ENCODE peak calls at places on chromosomes 2 and 18, in eight cellular contexts. One of them, this sample, is unnamed. For H3K27me3 and H3K4me1, the result is how much of the 10 kb centered on the place peaks cover.

GRCh38 chr2:53381271-53381670 is 386.3 kb upstream of the CHAC2 start:
- DNase-seq in left lung: no peak
- DNase-seq in PC-9: no peak
- DNase-seq in CD8-positive, alpha-beta memory T cell: no peak
- DNase-seq in SJSA1: no peak
- DNase-seq in left ventricle myocardium inferior: peak
- DNase-seq in gastrocnemius medialis: no peak
- DNase-seq in ovary: no peak
- DNase-seq in this sample: no peak

GRCh38 chr2:37984589-37984988 is 59.5 kb downstream of the RMDN2 start:
- DNase-seq in SJSA1: no peak
- DNase-seq in left lung: no peak
- DNase-seq in gastrocnemius medialis: no peak
- DNase-seq in CD8-positive, alpha-beta memory T cell: no peak
- DNase-seq in PC-9: no peak
- DNase-seq in left ventricle myocardium inferior: no peak
- DNase-seq in ovary: no peak
- DNase-seq in this sample: no peak

GRCh38 chr18:3450358-3451107 is 561 bp downstream of the TGIF1 start:
- DNase-seq in left lung: peak
- DNase-seq in ovary: peak
- DNase-seq in CD8-positive, alpha-beta memory T cell: peak
- DNase-seq in gastrocnemius medialis: peak
- DNase-seq in left ventricle myocardium inferior: peak
- DNase-seq in PC-9: no peak
- DNase-seq in SJSA1: peak
- DNase-seq in this sample: peak

GRCh38 chr2:197306691-197307030 is 3.9 kb downstream of the ANKRD44 start:
- DNase-seq in left ventricle myocardium inferior: peak
- DNase-seq in CD8-positive, alpha-beta memory T cell: peak
- DNase-seq in left lung: peak
- DNase-seq in gastrocnemius medialis: peak
- DNase-seq in SJSA1: no peak
- DNase-seq in PC-9: peak
- DNase-seq in ovary: no peak
- DNase-seq in this sample: no peak

GRCh38 chr18:46488472-46489213 is 168.4 kb downstream of the LOXHD1 start:
- DNase-seq in SJSA1: no peak
- DNase-seq in left lung: no peak
- DNase-seq in ovary: no peak
- DNase-seq in left ventricle myocardium inferior: no peak
- DNase-seq in PC-9: no peak
- DNase-seq in CD8-positive, alpha-beta memory T cell: no peak
- DNase-seq in gastrocnemius medialis: no peak
- DNase-seq in this sample: peak

GRCh38 chr2:161219213-161219612 is 59.0 kb downstream of the TANK start:
- DNase-seq in left ventricle myocardium inferior: no peak
- DNase-seq in PC-9: no peak
- DNase-seq in ovary: no peak
- DNase-seq in gastrocnemius medialis: no peak
- DNase-seq in left lung: no peak
- DNase-seq in SJSA1: no peak
- DNase-seq in CD8-positive, alpha-beta memory T cell: no peak
- DNase-seq in this sample: no peak

GRCh38 chr18:45527891-45528290 is 87.4 kb upstream of the SLC14A2 start:
- DNase-seq in SJSA1: no peak
- DNase-seq in gastrocnemius medialis: no peak
- DNase-seq in CD8-positive, alpha-beta memory T cell: no peak
- DNase-seq in left lung: no peak
- DNase-seq in ovary: no peak
- DNase-seq in left ventricle myocardium inferior: no peak
- DNase-seq in PC-9: no peak
- DNase-seq in this sample: no peak

GRCh38 chr2:230713331-230714121 is 884 bp downstream of the CAB39 start:
- DNase-seq in left lung: peak
- DNase-seq in SJSA1: no peak
- DNase-seq in ovary: peak
- DNase-seq in PC-9: peak
- DNase-seq in gastrocnemius medialis: no peak
- DNase-seq in CD8-positive, alpha-beta memory T cell: peak
- DNase-seq in left ventricle myocardium inferior: peak
- DNase-seq in this sample: peak

GRCh38 chr2:10260130-10260529 is 42.6 kb upstream of the HPCAL1 start:
- DNase-seq in CD8-positive, alpha-beta memory T cell: no peak
- DNase-seq in gastrocnemius medialis: no peak
- DNase-seq in PC-9: no peak
- DNase-seq in left lung: no peak
- DNase-seq in SJSA1: no peak
- DNase-seq in left ventricle myocardium inferior: peak
- DNase-seq in ovary: no peak
- DNase-seq in this sample: no peak

GRCh38 chr2:159213296-159213695 is 73.2 kb downstream of the WDSUB1 start:
- DNase-seq in left ventricle myocardium inferior: no peak
- DNase-seq in ovary: no peak
- DNase-seq in PC-9: no peak
- DNase-seq in SJSA1: no peak
- DNase-seq in gastrocnemius medialis: no peak
- DNase-seq in CD8-positive, alpha-beta memory T cell: no peak
- DNase-seq in left lung: no peak
- DNase-seq in this sample: no peak

GRCh38 chr18:10924290-10924689 is 225.1 kb downstream of the PIEZO2 start:
- DNase-seq in gastrocnemius medialis: no peak
- DNase-seq in SJSA1: no peak
- DNase-seq in ovary: no peak
- DNase-seq in left lung: no peak
- DNase-seq in CD8-positive, alpha-beta memory T cell: no peak
- DNase-seq in PC-9: no peak
- DNase-seq in left ventricle myocardium inferior: no peak
- DNase-seq in this sample: no peak

GRCh38 chr2:138536302-138536701 is 34.7 kb downstream of the SPOPL start:
- DNase-seq in left ventricle myocardium inferior: no peak
- DNase-seq in SJSA1: no peak
- DNase-seq in CD8-positive, alpha-beta memory T cell: no peak
- DNase-seq in left lung: no peak
- DNase-seq in ovary: no peak
- DNase-seq in PC-9: no peak
- DNase-seq in gastrocnemius medialis: no peak
- DNase-seq in this sample: peak

GRCh38 chr2:73291093-73291460 is 2.3 kb downstream of the EGR4 start:
- DNase-seq in PC-9: no peak
- DNase-seq in left ventricle myocardium inferior: no peak
- DNase-seq in gastrocnemius medialis: no peak
- DNase-seq in SJSA1: peak
- DNase-seq in left lung: peak
- DNase-seq in ovary: peak
- DNase-seq in CD8-positive, alpha-beta memory T cell: peak
- DNase-seq in this sample: no peak
- H3K27me3 ChIP-seq in PC-9: under half
- H3K27me3 ChIP-seq in left ventricle myocardium inferior: half or more
- H3K27me3 ChIP-seq in gastrocnemius medialis: half or more
- H3K27me3 ChIP-seq in SJSA1: half or more
- H3K27me3 ChIP-seq in left lung: half or more
- H3K27me3 ChIP-seq in ovary: under half
- H3K27me3 ChIP-seq in CD8-positive, alpha-beta memory T cell: under half
- H3K27me3 ChIP-seq in this sample: under half

DNA sequence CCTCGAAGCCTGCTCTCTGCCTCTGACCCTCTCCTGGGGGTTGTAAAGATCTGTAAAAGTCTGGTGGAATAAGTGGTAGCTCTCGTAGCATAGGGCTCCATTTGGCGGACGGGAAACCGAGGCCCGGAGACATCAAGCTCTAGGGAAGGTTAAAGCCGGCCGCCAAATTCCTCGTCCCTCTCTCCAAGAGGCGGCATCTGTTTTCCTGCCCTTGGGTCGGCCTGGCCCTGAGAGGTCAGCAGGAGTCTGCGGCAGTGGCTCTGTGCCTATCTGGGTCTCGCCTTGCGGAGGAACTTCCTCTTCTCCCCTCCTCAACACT is 72.4 kb downstream of the TEX51 start:
- DNase-seq in ovary: no peak
- DNase-seq in SJSA1: no peak
- DNase-seq in CD8-positive, alpha-beta memory T cell: no peak
- DNase-seq in left ventricle myocardium inferior: no peak
- DNase-seq in PC-9: no peak
- DNase-seq in gastrocnemius medialis: no peak
- DNase-seq in left lung: peak
- DNase-seq in this sample: no peak
- H3K4me3 ChIP-seq in ovary: no peak
- H3K4me3 ChIP-seq in SJSA1: no peak
- H3K4me3 ChIP-seq in CD8-positive, alpha-beta memory T cell: no peak
- H3K4me3 ChIP-seq in left ventricle myocardium inferior: peak
- H3K4me3 ChIP-seq in PC-9: no peak
- H3K4me3 ChIP-seq in gastrocnemius medialis: peak
- H3K4me3 ChIP-seq in left lung: no peak
- H3K4me3 ChIP-seq in this sample: no peak

DNA sequence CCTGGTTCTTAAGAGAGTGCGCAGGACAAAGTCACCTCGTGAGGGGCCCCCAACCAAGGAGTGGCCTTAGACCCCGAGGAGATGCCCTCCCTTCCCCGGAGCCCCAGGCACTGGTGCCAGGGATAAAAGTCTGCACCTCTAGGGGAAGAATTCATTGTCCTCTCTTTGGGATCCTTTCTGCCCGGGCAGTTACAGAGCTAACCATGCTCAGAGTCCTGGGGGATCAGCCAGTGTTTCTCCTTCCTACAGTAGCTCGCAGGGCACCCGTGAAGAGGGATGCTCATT is 3.0 kb upstream of the LPIN1 start:
- DNase-seq in left ventricle myocardium inferior: no peak
- DNase-seq in ovary: peak
- DNase-seq in gastrocnemius medialis: no peak
- DNase-seq in left lung: no peak
- DNase-seq in PC-9: no peak
- DNase-seq in CD8-positive, alpha-beta memory T cell: no peak
- DNase-seq in SJSA1: no peak
- DNase-seq in this sample: peak
- H3K4me1 ChIP-seq in left ventricle myocardium inferior: half or more
- H3K4me1 ChIP-seq in ovary: under half
- H3K4me1 ChIP-seq in gastrocnemius medialis: under half
- H3K4me1 ChIP-seq in left lung: under half
- H3K4me1 ChIP-seq in PC-9: half or more
- H3K4me1 ChIP-seq in CD8-positive, alpha-beta memory T cell: under half
- H3K4me1 ChIP-seq in SJSA1: under half
- H3K4me1 ChIP-seq in this sample: under half

DNA sequence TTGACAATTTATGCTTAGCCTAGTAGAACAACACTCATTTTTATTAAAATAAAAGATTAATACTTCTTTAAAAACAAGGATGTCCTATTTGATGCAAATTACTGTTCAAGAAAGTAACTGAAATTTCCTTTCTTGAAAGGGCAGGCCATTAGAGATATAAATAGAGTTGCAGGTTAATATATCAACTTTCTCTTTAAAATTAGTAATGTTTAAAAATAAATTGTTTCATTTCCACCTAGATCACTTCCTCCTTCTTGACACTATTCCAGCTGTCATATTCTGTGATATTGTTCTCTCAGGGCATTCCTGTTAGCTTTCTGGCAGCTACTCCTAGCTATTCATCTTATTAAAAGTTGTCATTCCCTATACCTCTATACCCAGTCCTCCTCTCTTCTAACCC is 357.9 kb upstream of the NRP2 start:
- DNase-seq in SJSA1: no peak
- DNase-seq in left lung: no peak
- DNase-seq in ovary: no peak
- DNase-seq in CD8-positive, alpha-beta memory T cell: no peak
- DNase-seq in left ventricle myocardium inferior: no peak
- DNase-seq in PC-9: no peak
- DNase-seq in gastrocnemius medialis: no peak
- DNase-seq in this sample: no peak
- H3K27me3 ChIP-seq in SJSA1: under half
- H3K27me3 ChIP-seq in left lung: under half
- H3K27me3 ChIP-seq in ovary: under half
- H3K27me3 ChIP-seq in CD8-positive, alpha-beta memory T cell: under half
- H3K27me3 ChIP-seq in left ventricle myocardium inferior: under half
- H3K27me3 ChIP-seq in PC-9: under half
- H3K27me3 ChIP-seq in gastrocnemius medialis: under half
- H3K27me3 ChIP-seq in this sample: under half

DNA sequence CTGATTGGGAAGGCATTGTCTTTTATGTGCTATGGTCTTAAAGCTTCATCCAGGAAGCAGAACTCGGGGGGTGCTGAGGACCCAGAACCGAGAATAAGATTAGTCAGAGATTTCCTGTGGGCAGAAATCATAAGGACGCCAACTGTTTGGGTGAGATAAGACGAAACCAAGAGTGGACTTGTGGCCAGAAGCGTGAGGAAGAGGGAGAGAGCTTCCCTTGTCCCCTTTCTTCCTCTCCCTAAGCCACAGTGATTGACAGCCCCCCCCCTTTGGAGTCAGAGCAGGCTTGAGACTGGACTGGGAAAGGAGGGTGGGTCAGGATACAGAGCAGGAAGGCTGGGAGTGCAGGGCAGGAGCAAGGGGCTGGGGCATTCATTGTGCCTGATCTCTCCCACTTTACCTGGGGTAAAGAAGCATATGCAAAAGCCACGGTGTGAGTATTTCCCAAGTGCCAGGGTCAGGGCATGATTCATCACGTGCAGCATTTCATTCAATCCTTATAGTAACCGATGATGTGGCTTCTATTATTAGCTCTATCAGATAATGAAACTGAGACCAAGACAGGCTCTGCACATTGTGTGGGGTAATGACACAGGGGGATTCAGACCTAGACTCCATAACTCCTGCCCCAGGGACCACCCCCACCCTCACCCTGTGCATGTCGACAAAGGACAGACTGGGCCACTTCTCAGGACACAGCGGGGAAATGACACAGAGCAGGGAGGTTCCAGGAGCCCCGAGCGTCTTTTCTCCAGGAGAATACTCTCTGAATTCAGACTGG is 3.0 kb upstream of the IL1RN start:
- DNase-seq in PC-9: peak
- DNase-seq in left ventricle myocardium inferior: no peak
- DNase-seq in CD8-positive, alpha-beta memory T cell: no peak
- DNase-seq in ovary: no peak
- DNase-seq in gastrocnemius medialis: no peak
- DNase-seq in left lung: no peak
- DNase-seq in SJSA1: no peak
- DNase-seq in this sample: no peak
- H3K4me3 ChIP-seq in PC-9: no peak
- H3K4me3 ChIP-seq in left ventricle myocardium inferior: no peak
- H3K4me3 ChIP-seq in CD8-positive, alpha-beta memory T cell: no peak
- H3K4me3 ChIP-seq in ovary: no peak
- H3K4me3 ChIP-seq in gastrocnemius medialis: no peak
- H3K4me3 ChIP-seq in left lung: no peak
- H3K4me3 ChIP-seq in SJSA1: no peak
- H3K4me3 ChIP-seq in this sample: no peak

DNA sequence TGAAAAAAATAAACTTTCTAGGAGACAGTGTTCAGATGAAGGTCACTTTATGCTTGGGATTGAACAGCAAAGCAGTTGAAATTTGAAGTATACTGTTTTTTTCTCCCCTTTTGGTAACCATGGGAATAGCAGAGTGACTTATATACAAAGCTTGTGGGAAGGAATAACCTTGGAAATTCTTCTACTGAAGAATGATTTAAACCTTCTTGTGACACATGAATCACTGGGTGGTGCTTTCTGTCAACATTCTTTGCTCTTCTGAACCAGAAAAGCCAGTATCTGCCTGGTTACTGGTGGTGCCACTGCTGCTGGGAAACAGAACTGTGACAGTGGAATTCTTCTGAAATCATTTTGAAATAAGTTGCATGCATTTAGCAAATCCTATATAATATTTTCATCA is 39.4 kb upstream of the RND3 start:
- DNase-seq in gastrocnemius medialis: no peak
- DNase-seq in CD8-positive, alpha-beta memory T cell: no peak
- DNase-seq in left ventricle myocardium inferior: no peak
- DNase-seq in SJSA1: peak
- DNase-seq in left lung: no peak
- DNase-seq in ovary: no peak
- DNase-seq in PC-9: peak
- DNase-seq in this sample: no peak
- H3K4me1 ChIP-seq in gastrocnemius medialis: under half
- H3K4me1 ChIP-seq in CD8-positive, alpha-beta memory T cell: under half
- H3K4me1 ChIP-seq in left ventricle myocardium inferior: under half
- H3K4me1 ChIP-seq in SJSA1: under half
- H3K4me1 ChIP-seq in left lung: under half
- H3K4me1 ChIP-seq in ovary: under half
- H3K4me1 ChIP-seq in PC-9: half or more
- H3K4me1 ChIP-seq in this sample: under half

GRCh38 chr2:152097291-152098032 is 1.4 kb downstream of the CACNB4 start:
- DNase-seq in CD8-positive, alpha-beta memory T cell: no peak
- DNase-seq in gastrocnemius medialis: no peak
- DNase-seq in left lung: no peak
- DNase-seq in ovary: peak
- DNase-seq in left ventricle myocardium inferior: no peak
- DNase-seq in SJSA1: no peak
- DNase-seq in PC-9: peak
- DNase-seq in this sample: peak
- H3K27me3 ChIP-seq in CD8-positive, alpha-beta memory T cell: under half
- H3K27me3 ChIP-seq in gastrocnemius medialis: under half
- H3K27me3 ChIP-seq in left lung: under half
- H3K27me3 ChIP-seq in ovary: under half
- H3K27me3 ChIP-seq in left ventricle myocardium inferior: under half
- H3K27me3 ChIP-seq in SJSA1: half or more
- H3K27me3 ChIP-seq in PC-9: half or more
- H3K27me3 ChIP-seq in this sample: under half